ENCODE peak calls at places on chromosomes 3 and 15, in five cellular contexts. X is Panc1; P is mammary epithelial cell; I is bronchial epithelial cell; D is CD8-positive, alpha-beta T cell. S is an unnamed sample.

GRCh38 chr3:20658491-20658890 is 472.5 kb upstream of the SGO1 start:
- DNase-seq in P (no peak), D (no peak), X (no peak), I (no peak), S (no peak)

GRCh38 chr3:194761384-194761783 is 75.7 kb downstream of the FAM43A start:
- DNase-seq in I (peak; percentile 25), P (peak; percentile 30), D (no peak), X (no peak), S (no peak)

GRCh38 chr3:9732080-9732752 is 681 bp downstream of the BRPF1 start:
- DNase-seq in D (peak; percentile 25), I (no peak), X (no peak), P (no peak), S (no peak)

GRCh38 chr15:100682468-100682867 is 80.1 kb downstream of the ASB7 start:
- DNase-seq in X (no peak), I (no peak), D (no peak), P (no peak), S (no peak)

GRCh38 chr15:50236433-50236832 is 29.1 kb downstream of the HDC start:
- DNase-seq in I (no peak), P (no peak), D (no peak), X (no peak), S (no peak)

GRCh38 chr3:150739877-150740645 is 22.9 kb downstream of the SIAH2 start:
- DNase-seq in P (no peak), D (no peak), X (no peak), I (no peak), S (no peak)

GRCh38 chr3:30004481-30004880 is 601.9 kb upstream of the TGFBR2 start:
- DNase-seq in I (no peak), P (no peak), X (no peak), D (no peak), S (no peak)

GRCh38 chr3:53900666-53901331 is 9.1 kb upstream of the SELENOK start:
- DNase-seq in X (no peak), D (no peak), P (no peak), I (no peak), S (no peak)

GRCh38 chr3:108125550-108126071 is 34.8 kb upstream of the CD47 start:
- DNase-seq in D (peak; percentile 38), I (no peak), X (no peak), P (no peak), S (no peak)

GRCh38 chr3:54719914-54720313 is 207.9 kb downstream of the LRTM1 start:
- DNase-seq in I (no peak), X (no peak), D (no peak), P (no peak), S (no peak)

GRCh38 chr15:100383302-100384107 is 41.7 kb upstream of the ADAMTS17 start:
- DNase-seq in I (peak; percentile 34), D (no peak), P (peak; percentile 23), X (no peak), S (no peak)

GRCh38 chr3:177367783-177368182 is 170.5 kb upstream of the TBL1XR1 start:
- DNase-seq in P (no peak), I (no peak), X (no peak), D (no peak), S (no peak)

GRCh38 chr3:184325715-184326114 is 11.3 kb downstream of the EIF4G1 start:
- DNase-seq in D (no peak), P (peak; percentile 48), X (no peak), I (peak; percentile 67), S (no peak)

GRCh38 chr3:26308454-26308853 is 314.1 kb upstream of the LRRC3B start:
- DNase-seq in P (no peak), I (no peak), D (no peak), X (no peak), S (no peak)

GRCh38 chr3:99176169-99176964 is 274.9 kb upstream of the DCBLD2 start:
- DNase-seq in X (no peak), I (no peak), P (no peak), D (no peak), S (no peak)

DNA sequence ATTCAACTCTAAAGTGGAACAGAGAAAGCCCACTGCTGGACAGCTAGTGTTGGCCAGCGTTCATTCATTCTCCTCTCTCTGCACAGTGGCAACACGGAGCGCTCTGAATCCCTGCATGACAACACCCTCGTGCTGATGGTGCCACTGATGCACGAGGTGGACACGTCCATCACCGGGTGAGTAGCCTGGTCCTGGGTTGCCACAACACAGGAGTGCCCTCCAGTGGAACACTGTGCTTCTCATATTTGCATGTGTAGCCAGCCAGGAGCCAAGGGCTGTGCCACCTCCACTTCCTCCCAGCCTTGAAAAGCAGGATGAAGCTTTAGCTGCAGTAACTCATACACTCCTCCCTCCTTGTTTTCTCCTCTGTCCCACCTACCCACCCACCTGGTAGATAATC is 120.0 kb upstream of the CTDSPL start:
- DNase-seq in P (peak; percentile 42), X (no peak), I (peak; percentile 45), D (no peak), S (no peak)
- H3K36me3 ChIP-seq in P (no peaks in the 10 kb centered on the region), X (no peaks in the 10 kb centered on the region), I (no peaks in the 10 kb centered on the region), D (no peaks in the 10 kb centered on the region), S (no peaks in the 10 kb centered on the region)

DNA sequence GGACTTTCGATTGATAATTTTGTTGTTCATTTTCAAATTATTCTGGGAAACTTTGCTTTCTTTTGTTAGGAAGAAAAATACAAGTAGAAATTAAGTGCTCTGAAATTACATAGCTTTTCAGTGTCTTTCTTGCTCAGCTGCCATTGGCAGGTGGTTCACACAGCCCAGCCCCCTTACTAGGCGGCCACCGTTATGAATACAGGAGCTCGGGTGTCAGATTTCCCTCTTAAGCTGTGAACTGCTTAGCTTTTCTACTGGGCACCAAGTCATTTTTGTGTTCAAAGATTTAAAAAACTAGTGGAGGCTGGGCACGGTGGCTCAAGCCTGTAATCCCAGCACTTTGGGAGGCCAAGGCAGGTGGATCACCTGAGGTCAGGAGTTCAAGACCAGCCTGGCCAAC is 55.2 kb downstream of the HMG20A start:
- DNase-seq in X (no peak), I (no peak), D (no peak), P (no peak), S (no peak)
- H3K36me3 ChIP-seq in X (peaks cover 30% of the 10 kb centered on the region), I (peaks cover 3% of the 10 kb centered on the region), D (peaks cover 27% of the 10 kb centered on the region), P (peaks cover 15% of the 10 kb centered on the region), S (peaks cover 60% of the 10 kb centered on the region)

GRCh38 chr3:63998852-63999754 is 24.2 kb downstream of the PSMD6 start:
- DNase-seq in P (no peak), D (no peak), I (no peak), X (no peak), S (no peak)
- H3K36me3 ChIP-seq in P (peaks cover 33% of the 10 kb centered on the region), D (peaks cover 76% of the 10 kb centered on the region), I (peaks cover 17% of the 10 kb centered on the region), X (peaks cover 4% of the 10 kb centered on the region), S (peaks cover 4% of the 10 kb centered on the region)

GRCh38 chr3:52679139-52679538 is 6.6 kb downstream of the PBRM1 start:
- DNase-seq in P (no peak), D (no peak), I (no peak), X (no peak), S (no peak)

GRCh38 chr3:52682016-52682415 is 3.7 kb downstream of the PBRM1 start:
- DNase-seq in X (no peak), I (peak; percentile 86), P (peak; percentile 69), D (no peak), S (no peak)

GRCh38 chr3:52678265-52678927 is 7.3 kb downstream of the PBRM1 start:
- DNase-seq in I (no peak), X (no peak), P (no peak), D (no peak), S (no peak)

GRCh38 chr3:52681610-52682009 is 4.1 kb downstream of the PBRM1 start:
- DNase-seq in P (no peak), D (no peak), X (no peak), I (no peak), S (no peak)

GRCh38 chr3:52679811-52680210 is 5.9 kb downstream of the PBRM1 start:
- DNase-seq in P (peak; percentile 32), I (no peak), X (no peak), D (no peak), S (no peak)
- H3K36me3 ChIP-seq in P (peaks cover 12% of the 10 kb centered on the region), I (peaks cover 8% of the 10 kb centered on the region), X (peaks cover 3% of the 10 kb centered on the region), D (peaks cover 41% of the 10 kb centered on the region), S (peaks cover 44% of the 10 kb centered on the region)

DNA sequence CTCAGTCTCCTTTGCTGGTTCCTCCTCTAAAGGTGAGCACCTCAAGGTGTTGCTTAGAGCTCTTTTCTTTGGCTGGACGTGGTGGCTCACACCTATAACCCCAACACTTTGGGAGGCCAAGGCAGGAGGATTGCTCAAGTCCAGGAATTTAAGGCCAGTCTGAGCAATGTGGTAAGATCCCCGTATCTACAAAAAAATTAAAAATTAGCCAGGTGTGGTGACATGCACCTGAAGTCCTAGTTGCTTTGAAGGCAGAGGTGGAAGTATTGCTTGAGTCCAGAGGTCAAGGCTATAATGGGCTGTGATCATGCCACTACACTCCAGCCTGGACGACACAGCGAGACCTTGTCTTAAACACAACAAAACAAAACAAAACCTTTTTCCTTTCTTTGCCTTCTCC is 28.3 kb downstream of the TOPBP1 start:
- DNase-seq in I (no peak), X (no peak), D (no peak), P (no peak), S (no peak)
- H3K36me3 ChIP-seq in I (peaks cover 7% of the 10 kb centered on the region), X (peaks cover 28% of the 10 kb centered on the region), D (peaks cover 28% of the 10 kb centered on the region), P (peaks cover 33% of the 10 kb centered on the region), S (peaks cover 91% of the 10 kb centered on the region)

GRCh38 chr15:25052191-25052999 is 97.6 kb downstream of the SNRPN start:
- DNase-seq in I (no peak), X (no peak), P (no peak), D (no peak), S (no peak)
- H3K36me3 ChIP-seq in I (peaks cover 4% of the 10 kb centered on the region), X (no peaks in the 10 kb centered on the region), P (no peaks in the 10 kb centered on the region), D (peaks cover 49% of the 10 kb centered on the region), S (peaks cover 94% of the 10 kb centered on the region)

GRCh38 chr3:52530918-52531635 is 2.6 kb downstream of the NT5DC2 start:
- DNase-seq in D (no peak), I (no peak), P (no peak), X (no peak), S (no peak)
- H3K36me3 ChIP-seq in D (no peaks in the 10 kb centered on the region), I (peaks cover 18% of the 10 kb centered on the region), P (no peaks in the 10 kb centered on the region), X (no peaks in the 10 kb centered on the region), S (no peaks in the 10 kb centered on the region)

S was measured in SK-N-MC.